ENCODE peak calls at places on chromosomes 3 and 15, in nine cellular contexts. One of them, this sample, is unnamed.

GRCh38 chr3:128993461-128994172 is at the start of gene CFAP92:
- DNase-seq in stimulated activated CD4-positive, alpha-beta T cell treated with anti-CD3 and anti-CD28 coated beads, Interleukin-15, amount 100 ng/mL, for 24 hours: peak; percentile 93
- DNase-seq in AG09319: no peak
- DNase-seq in NCI-H1417 treated with DMSO at 0.1 percent for 48 hours: peak; percentile 90
- DNase-seq in Ammon's horn: peak; percentile 88
- DNase-seq in psoas muscle: peak; percentile 92
- DNase-seq in GM23338: peak; percentile 95
- DNase-seq in Calu3: peak; percentile 97
- DNase-seq in stimulated activated naive CD8-positive, alpha-beta T cell treated with anti-CD3 and anti-CD28 coated beads, Interleukin-15, Interleukin-2, amounts not matched to agents 100 U/mL and 50 U/mL, for 24 hours: peak; percentile 92
- DNase-seq in this sample: peak; percentile 76

GRCh38 chr15:78213425-78213750 is 21.0 kb downstream of the ACSBG1 start:
- DNase-seq in AG09319: no peak
- DNase-seq in psoas muscle: no peak
- DNase-seq in Calu3: no peak
- DNase-seq in GM23338: no peak
- DNase-seq in NCI-H1417 treated with DMSO at 0.1 percent for 48 hours: no peak
- DNase-seq in stimulated activated naive CD8-positive, alpha-beta T cell treated with anti-CD3 and anti-CD28 coated beads, Interleukin-15, Interleukin-2, amounts not matched to agents 100 U/mL and 50 U/mL, for 24 hours: no peak
- DNase-seq in stimulated activated CD4-positive, alpha-beta T cell treated with anti-CD3 and anti-CD28 coated beads, Interleukin-15, amount 100 ng/mL, for 24 hours: no peak
- DNase-seq in Ammon's horn: no peak
- DNase-seq in this sample: no peak

GRCh38 chr15:95559875-95560394 is 770.6 kb upstream of the NR2F2 start:
- DNase-seq in stimulated activated CD4-positive, alpha-beta T cell treated with anti-CD3 and anti-CD28 coated beads, Interleukin-15, amount 100 ng/mL, for 24 hours: no peak
- DNase-seq in stimulated activated naive CD8-positive, alpha-beta T cell treated with anti-CD3 and anti-CD28 coated beads, Interleukin-15, Interleukin-2, amounts not matched to agents 100 U/mL and 50 U/mL, for 24 hours: no peak
- DNase-seq in Calu3: peak; percentile 24
- DNase-seq in NCI-H1417 treated with DMSO at 0.1 percent for 48 hours: no peak
- DNase-seq in psoas muscle: no peak
- DNase-seq in GM23338: no peak
- DNase-seq in Ammon's horn: no peak
- DNase-seq in AG09319: peak; percentile 61
- DNase-seq in this sample: no peak

GRCh38 chr15:64891546-64891945 is 20.2 kb upstream of the ANKDD1A start:
- DNase-seq in Calu3: no peak
- DNase-seq in psoas muscle: no peak
- DNase-seq in stimulated activated naive CD8-positive, alpha-beta T cell treated with anti-CD3 and anti-CD28 coated beads, Interleukin-15, Interleukin-2, amounts not matched to agents 100 U/mL and 50 U/mL, for 24 hours: no peak
- DNase-seq in GM23338: no peak
- DNase-seq in Ammon's horn: no peak
- DNase-seq in NCI-H1417 treated with DMSO at 0.1 percent for 48 hours: no peak
- DNase-seq in stimulated activated CD4-positive, alpha-beta T cell treated with anti-CD3 and anti-CD28 coated beads, Interleukin-15, amount 100 ng/mL, for 24 hours: no peak
- DNase-seq in AG09319: no peak
- DNase-seq in this sample: no peak

GRCh38 chr3:187484547-187485325 is 116.6 kb downstream of the RTP4 start:
- DNase-seq in stimulated activated naive CD8-positive, alpha-beta T cell treated with anti-CD3 and anti-CD28 coated beads, Interleukin-15, Interleukin-2, amounts not matched to agents 100 U/mL and 50 U/mL, for 24 hours: no peak
- DNase-seq in Calu3: no peak
- DNase-seq in NCI-H1417 treated with DMSO at 0.1 percent for 48 hours: no peak
- DNase-seq in stimulated activated CD4-positive, alpha-beta T cell treated with anti-CD3 and anti-CD28 coated beads, Interleukin-15, amount 100 ng/mL, for 24 hours: no peak
- DNase-seq in psoas muscle: no peak
- DNase-seq in GM23338: no peak
- DNase-seq in AG09319: no peak
- DNase-seq in Ammon's horn: no peak
- DNase-seq in this sample: no peak

GRCh38 chr15:73116164-73116563 is 63.9 kb downstream of the NEO1 start:
- DNase-seq in NCI-H1417 treated with DMSO at 0.1 percent for 48 hours: no peak
- DNase-seq in Ammon's horn: no peak
- DNase-seq in Calu3: no peak
- DNase-seq in AG09319: no peak
- DNase-seq in psoas muscle: no peak
- DNase-seq in stimulated activated naive CD8-positive, alpha-beta T cell treated with anti-CD3 and anti-CD28 coated beads, Interleukin-15, Interleukin-2, amounts not matched to agents 100 U/mL and 50 U/mL, for 24 hours: no peak
- DNase-seq in GM23338: no peak
- DNase-seq in stimulated activated CD4-positive, alpha-beta T cell treated with anti-CD3 and anti-CD28 coated beads, Interleukin-15, amount 100 ng/mL, for 24 hours: no peak
- DNase-seq in this sample: no peak

GRCh38 chr15:59028387-59028955 is 41.0 kb downstream of the RNF111 start:
- DNase-seq in psoas muscle: no peak
- DNase-seq in stimulated activated CD4-positive, alpha-beta T cell treated with anti-CD3 and anti-CD28 coated beads, Interleukin-15, amount 100 ng/mL, for 24 hours: no peak
- DNase-seq in Calu3: no peak
- DNase-seq in NCI-H1417 treated with DMSO at 0.1 percent for 48 hours: no peak
- DNase-seq in AG09319: no peak
- DNase-seq in stimulated activated naive CD8-positive, alpha-beta T cell treated with anti-CD3 and anti-CD28 coated beads, Interleukin-15, Interleukin-2, amounts not matched to agents 100 U/mL and 50 U/mL, for 24 hours: no peak
- DNase-seq in GM23338: no peak
- DNase-seq in Ammon's horn: no peak
- DNase-seq in this sample: no peak

GRCh38 chr15:72856549-72857040 is 73.0 kb upstream of the ADPGK start:
- DNase-seq in stimulated activated CD4-positive, alpha-beta T cell treated with anti-CD3 and anti-CD28 coated beads, Interleukin-15, amount 100 ng/mL, for 24 hours: no peak
- DNase-seq in stimulated activated naive CD8-positive, alpha-beta T cell treated with anti-CD3 and anti-CD28 coated beads, Interleukin-15, Interleukin-2, amounts not matched to agents 100 U/mL and 50 U/mL, for 24 hours: no peak
- DNase-seq in AG09319: no peak
- DNase-seq in psoas muscle: no peak
- DNase-seq in Calu3: no peak
- DNase-seq in GM23338: no peak
- DNase-seq in Ammon's horn: no peak
- DNase-seq in NCI-H1417 treated with DMSO at 0.1 percent for 48 hours: no peak
- DNase-seq in this sample: no peak

GRCh38 chr3:29576181-29576580 is 295.3 kb downstream of the RBMS3 start:
- DNase-seq in Ammon's horn: no peak
- DNase-seq in GM23338: no peak
- DNase-seq in stimulated activated CD4-positive, alpha-beta T cell treated with anti-CD3 and anti-CD28 coated beads, Interleukin-15, amount 100 ng/mL, for 24 hours: no peak
- DNase-seq in NCI-H1417 treated with DMSO at 0.1 percent for 48 hours: no peak
- DNase-seq in stimulated activated naive CD8-positive, alpha-beta T cell treated with anti-CD3 and anti-CD28 coated beads, Interleukin-15, Interleukin-2, amounts not matched to agents 100 U/mL and 50 U/mL, for 24 hours: no peak
- DNase-seq in psoas muscle: no peak
- DNase-seq in Calu3: no peak
- DNase-seq in AG09319: no peak
- DNase-seq in this sample: no peak